ENCODE peak calls at places on chromosomes 13 and 19, in eight cellular contexts. W, H, P, Q, E, I, S and J are unnamed samples.

GRCh38 chr13:36910545-36910944 is 9.5 kb downstream of the SMAD9 start:
- DNase-seq in W (no peak), H (no peak), P (no peak), Q (no peak), E (no peak), I (no peak), S (no peak), J (no peak)

GRCh38 chr19:23440791-23441190 is 45.5 kb upstream of the ZNF91 start:
- DNase-seq in W (no peak), H (no peak), P (no peak), Q (no peak), E (no peak), I (no peak), S (peak), J (no peak)

GRCh38 chr13:31925079-31925478 is 106.5 kb upstream of the FRY start:
- DNase-seq in W (no peak), H (no peak), P (no peak), Q (no peak), E (no peak), I (no peak), S (no peak), J (no peak)

GRCh38 chr13:31719214-31719613 is 20.1 kb upstream of the RXFP2 start:
- DNase-seq in W (no peak), H (no peak), P (no peak), Q (no peak), E (no peak), I (no peak), S (no peak), J (no peak)

GRCh38 chr19:2503521-2504109 is 27.7 kb downstream of the GADD45B start:
- DNase-seq in W (no peak), H (no peak), P (no peak), Q (no peak), E (no peak), I (no peak), S (peak), J (no peak)

GRCh38 chr13:33775339-33776108 is 42.4 kb upstream of the RFC3 start:
- DNase-seq in W (no peak), H (no peak), P (no peak), Q (no peak), E (no peak), I (no peak), S (no peak), J (no peak)

GRCh38 chr19:35848919-35849505 is 3.3 kb downstream of the NPHS1 start:
- DNase-seq in W (no peak), H (no peak), P (no peak), Q (no peak), E (no peak), I (no peak), S (no peak), J (no peak)

GRCh38 chr13:33251131-33251629 is 34.4 kb downstream of the STARD13 start:
- DNase-seq in W (no peak), H (peak), P (peak), Q (peak), E (peak), I (no peak), S (peak), J (no peak)

GRCh38 chr13:66069570-66069969 is 1160.6 kb downstream of the PCDH9 start:
- DNase-seq in W (no peak), H (no peak), P (no peak), Q (no peak), E (no peak), I (no peak), S (no peak), J (no peak)

GRCh38 chr13:89982406-89983085 is 1364.9 kb upstream of the MIR17HG start:
- DNase-seq in W (no peak), H (no peak), P (no peak), Q (no peak), E (no peak), I (no peak), S (no peak), J (no peak)

GRCh38 chr13:24027494-24027893 is 130.2 kb upstream of the C1QTNF9B start:
- DNase-seq in W (no peak), H (no peak), P (no peak), Q (no peak), E (no peak), I (no peak), S (no peak), J (peak)

GRCh38 chr13:111853146-111853545 is 213.8 kb upstream of the SOX1 start:
- DNase-seq in W (peak), H (no peak), P (no peak), Q (no peak), E (no peak), I (no peak), S (no peak), J (no peak)

GRCh38 chr13:50437252-50437651 is 406.2 kb downstream of the DLEU7 start:
- DNase-seq in W (no peak), H (no peak), P (no peak), Q (no peak), E (no peak), I (no peak), S (no peak), J (no peak)

GRCh38 chr13:51905787-51906186 is 44.0 kb downstream of the CCDC70 start:
- DNase-seq in W (no peak), H (no peak), P (no peak), Q (no peak), E (no peak), I (no peak), S (no peak), J (no peak)

GRCh38 chr19:7492142-7493055 is 3.6 kb upstream of the PEX11G start:
- DNase-seq in W (no peak), H (no peak), P (peak), Q (no peak), E (no peak), I (no peak), S (peak), J (peak)

GRCh38 chr13:60931858-60932546 is 483.6 kb downstream of the PCDH20 start:
- DNase-seq in W (no peak), H (no peak), P (no peak), Q (no peak), E (no peak), I (no peak), S (no peak), J (no peak)

GRCh38 chr13:109072505-109072904 is 443.1 kb downstream of the MYO16 start:
- DNase-seq in W (no peak), H (no peak), P (no peak), Q (no peak), E (no peak), I (no peak), S (no peak), J (no peak)

GRCh38 chr19:53991224-53992113 is at the start of gene CACNG6:
- DNase-seq in W (no peak), H (no peak), P (no peak), Q (no peak), E (no peak), I (no peak), S (no peak), J (peak)

GRCh38 chr13:111539791-111540446 is 219.5 kb downstream of the TEX29 start:
- DNase-seq in W (no peak), H (no peak), P (no peak), Q (no peak), E (no peak), I (no peak), S (no peak), J (no peak)

GRCh38 chr13:106568225-106569003 is 477 bp upstream of the ARGLU1 start:
- DNase-seq in W (no peak), H (no peak), P (peak), Q (no peak), E (no peak), I (no peak), S (peak), J (no peak)

GRCh38 chr19:6065685-6066365 is 44.5 kb downstream of the RFX2 start:
- DNase-seq in W (peak), H (peak), P (no peak), Q (no peak), E (peak), I (no peak), S (peak), J (no peak)

GRCh38 chr19:41298327-41298964 is 11.5 kb upstream of the CCDC97 start:
- DNase-seq in W (peak), H (peak), P (no peak), Q (no peak), E (peak), I (no peak), S (peak), J (peak)

GRCh38 chr19:13096968-13097330 is 5.7 kb downstream of the LYL1 start:
- DNase-seq in W (no peak), H (no peak), P (no peak), Q (no peak), E (no peak), I (no peak), S (no peak), J (no peak)

GRCh38 chr13:35566340-35566739 is 89.9 kb upstream of the MAB21L1 start:
- DNase-seq in W (no peak), H (no peak), P (no peak), Q (no peak), E (no peak), I (no peak), S (no peak), J (no peak)

GRCh38 chr13:97257800-97258799 is 36.0 kb downstream of the MBNL2 start:
- DNase-seq in W (peak), H (peak), P (peak), Q (peak), E (peak), I (no peak), S (peak), J (peak)

GRCh38 chr19:2266183-2266993 is 10.2 kb upstream of the JSRP1 start:
- DNase-seq in W (peak), H (peak), P (no peak), Q (no peak), E (peak), I (no peak), S (peak), J (peak)

GRCh38 chr13:99845136-99845874 is 126.3 kb downstream of the ZIC5 start:
- DNase-seq in W (no peak), H (no peak), P (no peak), Q (no peak), E (no peak), I (no peak), S (no peak), J (no peak)

GRCh38 chr19:40341601-40342482 is 6.4 kb downstream of the C19orf47 start:
- DNase-seq in W (peak), H (peak), P (no peak), Q (no peak), E (peak), I (no peak), S (no peak), J (no peak)

GRCh38 chr13:95382906-95383305 is 81.7 kb upstream of the ABCC4 start:
- DNase-seq in W (no peak), H (no peak), P (no peak), Q (no peak), E (no peak), I (no peak), S (no peak), J (no peak)

GRCh38 chr19:13748169-13748884 is 16.0 kb upstream of the MRI1 start:
- DNase-seq in W (peak), H (peak), P (peak), Q (no peak), E (no peak), I (no peak), S (peak), J (no peak)

GRCh38 chr19:36060430-36060829 is 5.7 kb downstream of the WDR62 start:
- DNase-seq in W (no peak), H (peak), P (peak), Q (peak), E (peak), I (no peak), S (peak), J (no peak)

GRCh38 chr19:50516456-50516855 is 2.7 kb upstream of the ASPDH start:
- DNase-seq in W (no peak), H (no peak), P (no peak), Q (no peak), E (no peak), I (no peak), S (no peak), J (no peak)

GRCh38 chr19:47225746-47226425 is 5.1 kb downstream of the BBC3 start:
- DNase-seq in W (peak), H (peak), P (no peak), Q (peak), E (peak), I (peak), S (peak), J (peak)

GRCh38 chr13:21420706-21421105 is 38.4 kb downstream of the ZDHHC20 start:
- DNase-seq in W (no peak), H (no peak), P (no peak), Q (no peak), E (no peak), I (no peak), S (no peak), J (no peak)

GRCh38 chr13:96781141-96781540 is 213.1 kb downstream of the OXGR1 start:
- DNase-seq in W (peak), H (no peak), P (no peak), Q (no peak), E (no peak), I (no peak), S (no peak), J (no peak)

GRCh38 chr19:16876904-16877361 is 11.9 kb upstream of the F2RL3 start:
- DNase-seq in W (no peak), H (no peak), P (no peak), Q (no peak), E (no peak), I (no peak), S (no peak), J (peak)

GRCh38 chr13:75798353-75799245 is 162.5 kb downstream of the LMO7 start:
- DNase-seq in W (no peak), H (no peak), P (peak), Q (no peak), E (no peak), I (no peak), S (peak), J (no peak)

GRCh38 chr19:32339988-32340874 is 5.2 kb upstream of the ZNF507 start:
- DNase-seq in W (peak), H (peak), P (no peak), Q (peak), E (peak), I (no peak), S (peak), J (peak)

GRCh38 chr13:30212256-30212655 is 95.1 kb downstream of the KATNAL1 start:
- DNase-seq in W (no peak), H (no peak), P (no peak), Q (no peak), E (no peak), I (no peak), S (no peak), J (no peak)

DNA sequence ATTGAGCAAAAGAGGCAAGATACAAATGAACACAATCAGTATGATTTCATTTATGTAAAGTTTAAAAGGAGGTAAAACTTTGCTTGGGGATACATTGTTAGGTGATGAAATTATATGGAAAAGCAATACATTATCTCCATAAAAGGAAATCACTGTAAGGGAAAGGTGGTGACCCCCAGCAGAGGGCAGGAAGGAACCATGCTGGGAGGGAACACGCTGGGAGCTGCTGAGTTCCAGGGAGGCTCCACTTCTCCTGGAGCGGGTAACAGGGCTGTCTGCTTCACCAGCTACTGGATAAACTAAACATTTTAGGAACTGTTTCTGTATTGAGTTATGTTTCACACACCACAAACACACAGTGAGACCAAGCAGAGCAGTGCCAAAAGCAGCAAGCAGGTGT is 91.2 kb downstream of the KATNAL1 start:
- DNase-seq in W (no peak), H (no peak), P (no peak), Q (peak), E (no peak), I (no peak), S (no peak), J (no peak)
- TF ChIP-seq CTCF in W (no peak), H (no peak), P (no peak), Q (no peak), E (no peak), I (no peak), S (no peak), J (no peak)

DNA sequence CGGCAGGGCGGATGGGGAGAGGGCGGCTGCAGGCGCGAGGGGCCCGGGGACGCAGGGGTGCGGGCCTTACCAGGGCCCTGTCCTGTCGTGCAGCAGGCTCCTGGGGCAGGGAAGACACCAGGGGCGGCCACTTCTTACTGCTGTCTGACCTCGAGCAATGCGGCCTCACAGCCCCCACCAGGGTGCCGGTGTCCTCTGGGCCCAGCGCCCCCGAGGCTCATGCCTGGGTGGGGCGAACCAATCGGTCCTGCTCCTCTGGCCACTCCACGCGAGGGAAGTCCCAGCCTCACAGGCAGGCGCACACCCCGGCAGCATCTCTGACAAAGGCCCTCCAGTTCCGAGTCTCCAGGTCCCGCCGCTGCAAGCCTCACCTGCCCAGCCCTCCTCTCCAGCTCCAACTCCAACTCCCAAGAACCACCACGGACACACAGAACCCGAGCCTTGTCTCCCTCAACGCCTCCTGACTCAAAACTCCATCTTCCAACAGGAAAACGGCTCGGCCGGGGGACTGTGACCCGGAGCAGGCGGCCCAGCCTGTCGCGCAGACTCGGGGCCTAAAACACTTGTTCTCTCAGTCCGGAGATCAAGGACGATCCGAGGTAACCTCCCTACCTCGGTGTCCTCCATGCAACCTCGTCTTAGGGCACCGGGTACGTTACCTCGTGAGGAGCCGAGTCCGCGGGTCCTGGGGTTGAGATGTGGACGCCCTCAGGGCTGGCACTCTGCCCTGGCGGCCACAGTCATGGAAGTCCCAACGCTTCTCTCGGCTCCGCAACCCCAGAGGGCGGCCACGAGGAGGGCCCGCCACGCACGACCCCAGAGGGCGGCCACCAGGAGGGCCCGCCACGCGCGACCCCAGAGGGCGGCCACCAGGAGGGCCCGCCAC is 6.5 kb downstream of the FGF22 start:
- DNase-seq in W (no peak), H (no peak), P (no peak), Q (no peak), E (no peak), I (no peak), S (no peak), J (no peak)
- TF ChIP-seq CTCF in W (no peak), H (no peak), P (no peak), Q (no peak), E (no peak), I (no peak), S (no peak), J (no peak)

GRCh38 chr13:20294497-20294896 is 62.4 kb upstream of the GJB6 start:
- DNase-seq in W (no peak), H (no peak), P (no peak), Q (peak), E (no peak), I (no peak), S (no peak), J (no peak)
- TF ChIP-seq CTCF in W (no peak), H (no peak), P (no peak), Q (peak), E (no peak), I (peak), S (no peak), J (no peak)

GRCh38 chr13:82432949-82433348 is 1449.3 kb downstream of the SLITRK1 start:
- DNase-seq in W (no peak), H (no peak), P (no peak), Q (no peak), E (no peak), I (no peak), S (no peak), J (no peak)
- TF ChIP-seq CTCF in W (no peak), H (no peak), P (no peak), Q (no peak), E (no peak), I (no peak), S (no peak), J (no peak)

GRCh38 chr19:15810335-15810734 is 5.1 kb downstream of the OR10H1 start:
- DNase-seq in W (no peak), H (peak), P (no peak), Q (peak), E (peak), I (no peak), S (no peak), J (no peak)

GRCh38 chr19:15811476-15811875 is 4.0 kb downstream of the OR10H1 start:
- DNase-seq in W (no peak), H (no peak), P (no peak), Q (no peak), E (no peak), I (no peak), S (no peak), J (no peak)

GRCh38 chr19:15812059-15812722 is 3.3 kb downstream of the OR10H1 start:
- DNase-seq in W (no peak), H (peak), P (no peak), Q (no peak), E (no peak), I (no peak), S (peak), J (no peak)

GRCh38 chr19:15813916-15814315 is 1.5 kb downstream of the OR10H1 start:
- DNase-seq in W (no peak), H (no peak), P (no peak), Q (no peak), E (no peak), I (no peak), S (no peak), J (no peak)

DNA sequence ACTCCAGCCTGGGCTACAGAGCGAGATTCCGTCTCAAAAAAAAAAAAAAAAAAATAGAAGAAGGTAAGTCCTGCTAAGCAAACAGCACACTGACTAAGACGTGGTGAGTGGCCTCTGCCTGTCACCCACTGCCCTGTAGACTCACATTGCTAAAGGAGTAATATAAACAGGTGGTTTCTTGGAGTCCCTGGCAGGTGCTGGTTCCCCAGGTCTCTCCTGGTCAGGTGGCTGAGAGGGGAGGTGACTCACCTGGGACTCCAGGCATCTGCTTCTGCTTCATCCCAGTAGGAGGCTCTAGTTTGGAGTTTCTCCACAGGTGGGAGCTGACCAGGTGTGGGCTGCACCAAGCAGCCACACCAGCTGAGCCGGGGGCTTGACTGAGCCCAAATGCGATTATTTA is at the start of gene OR10H1:
- DNase-seq in W (no peak), H (no peak), P (no peak), Q (no peak), E (no peak), I (no peak), S (no peak), J (no peak)
- TF ChIP-seq CTCF in W (no peak), H (no peak), P (no peak), Q (no peak), E (no peak), I (no peak), S (no peak), J (no peak)

DNA sequence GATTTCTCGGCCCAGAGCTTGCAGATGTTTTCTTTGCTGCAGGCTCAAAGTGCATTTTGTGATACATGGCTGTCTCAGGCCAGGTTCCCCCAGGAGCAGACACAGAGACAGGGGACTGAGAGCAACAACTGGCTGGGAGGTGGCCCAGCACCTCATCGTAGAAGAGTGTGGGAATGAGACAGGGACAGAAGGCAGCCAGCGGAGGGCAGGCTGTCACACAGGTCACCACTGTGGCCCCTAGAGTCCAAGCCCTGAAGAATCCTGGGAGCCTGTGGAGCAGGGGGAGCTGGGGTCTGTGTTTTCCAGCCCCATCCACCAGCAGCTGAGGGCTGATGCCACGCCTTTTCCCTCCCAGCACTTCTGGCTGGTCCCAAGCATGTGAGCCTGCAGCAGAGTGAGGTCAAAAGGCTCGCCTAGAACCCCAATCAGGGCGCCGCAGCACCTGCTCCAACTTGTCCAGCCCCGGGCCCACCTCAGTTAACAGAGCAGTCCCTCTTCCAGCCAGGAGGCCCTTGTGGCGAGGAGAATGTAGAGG is 723.8 kb downstream of the UQCRFS1 start:
- DNase-seq in W (no peak), H (no peak), P (no peak), Q (no peak), E (no peak), I (no peak), S (no peak), J (no peak)
- TF ChIP-seq CTCF in W (no peak), H (no peak), P (no peak), Q (no peak), E (no peak), I (no peak), S (no peak), J (no peak)